ENCODE peak calls at places on chromosomes 12 and 14, in four cellular contexts. T, W, S and B are unnamed samples.

GRCh38 chr12:85872497-85873091 is 1.5 kb upstream of the NTS start:
- DNase-seq in S (no peak), W (peak; percentile 45), T (peak; percentile 68), B (no peak)

GRCh38 chr12:40693503-40693863 is 1.2 kb downstream of the CNTN1 start:
- DNase-seq in T (no peak), S (peak; percentile 13), W (peak; percentile 32), B (no peak)

GRCh38 chr12:127781336-127781735 is 485.6 kb upstream of the TMEM132C start:
- DNase-seq in T (no peak), S (no peak), W (no peak), B (no peak)

GRCh38 chr12:68792952-68793351 is 15.0 kb upstream of the MDM2 start:
- DNase-seq in T (peak; percentile 49), W (peak; percentile 41), S (no peak), B (no peak)

GRCh38 chr14:84375235-84375634 is 1154.7 kb upstream of the FLRT2 start:
- DNase-seq in W (no peak), S (no peak), T (no peak), B (no peak)

GRCh38 chr14:60222820-60223219 is 26.2 kb upstream of the PPM1A start:
- DNase-seq in W (peak; percentile 7), T (no peak), S (no peak), B (peak; percentile 81)

GRCh38 chr14:51783765-51784164 is 76.6 kb upstream of the GNG2 start:
- DNase-seq in S (no peak), T (no peak), W (peak; percentile 32), B (no peak)

GRCh38 chr14:104935026-104935650 is 10.5 kb downstream of the PLD4 start:
- DNase-seq in T (no peak), W (peak; percentile 8), S (no peak), B (no peak)

GRCh38 chr12:13024151-13024946 is 19.8 kb upstream of the FAM234B start:
- DNase-seq in T (no peak), S (no peak), W (no peak), B (no peak)

GRCh38 chr14:24058260-24058950 is 6.6 kb downstream of the CARMIL3 start:
- DNase-seq in W (peak; percentile 50), S (peak; percentile 64), T (peak; percentile 91), B (no peak)

GRCh38 chr14:93056166-93056839 is 59.4 kb downstream of the ITPK1 start:
- DNase-seq in S (no peak), T (no peak), W (no peak), B (peak; percentile 20)

GRCh38 chr12:12081836-12082497 is 11.2 kb downstream of the BCL2L14 start:
- DNase-seq in S (no peak), T (peak; percentile 98), W (peak; percentile 48), B (no peak)

GRCh38 chr12:77062846-77063461 is 2.4 kb downstream of the E2F7 start:
- DNase-seq in T (peak; percentile 5), W (no peak), S (no peak), B (no peak)
- H3K4me3 ChIP-seq in T (no peak overlapping the region), W (peak overlapping the region; percentile 69), S (peak overlapping the region; percentile 40), B (peak overlapping the region; percentile 36)

GRCh38 chr12:25965682-25966081 is 7.2 kb downstream of the RASSF8 start:
- DNase-seq in T (no peak), W (no peak), S (no peak), B (no peak)
- H3K4me1 ChIP-seq in T (no peaks in the 10 kb centered on the region), W (peaks cover 4% of the 10 kb centered on the region), S (peaks cover 52% of the 10 kb centered on the region), B (peaks cover 12% of the 10 kb centered on the region)

GRCh38 chr12:112928978-112929377 is 9.3 kb upstream of the OAS3 start:
- DNase-seq in T (no peak), W (no peak), S (no peak), B (no peak)

GRCh38 chr12:112929715-112930114 is 8.6 kb upstream of the OAS3 start:
- DNase-seq in S (no peak), T (no peak), W (no peak), B (no peak)

GRCh38 chr12:112927475-112927874 is 10.8 kb upstream of the OAS3 start:
- DNase-seq in T (no peak), W (no peak), S (no peak), B (no peak)

GRCh38 chr12:112930350-112930749 is 7.9 kb upstream of the OAS3 start:
- DNase-seq in S (no peak), W (no peak), T (no peak), B (no peak)

GRCh38 chr12:112927925-112928324 is 10.3 kb upstream of the OAS3 start:
- DNase-seq in S (no peak), W (no peak), T (peak; percentile 49), B (no peak)
- H3K27ac ChIP-seq in S (no peak overlapping the region), W (no peak overlapping the region), T (no peak overlapping the region), B (no peak overlapping the region)

GRCh38 chr12:48980953-48981756 is 3.0 kb downstream of the WNT1 start:
- DNase-seq in T (peak; percentile 28), S (no peak), W (no peak), B (peak; percentile 46)
- H3K4me3 ChIP-seq in T (peak overlapping the region; percentile 46), S (peak overlapping the region; percentile 63), W (no peak overlapping the region), B (no peak overlapping the region)